ENCODE peak calls at places on chromosomes 7 and 10, in eight cellular contexts. R is right lobe of liver, F is NB4, J is heart left ventricle, D is A549, B is sigmoid colon, T is GM12878, X is uterus. A is an unnamed sample.

GRCh38 chr10:49534670-49535381 is 4.1 kb downstream of the ERCC6 start:
- DNase-seq in R (no peak), F (peak), J (no peak), D (no peak), B (no peak), T (peak), X (no peak), A (no peak)

GRCh38 chr7:77391230-77391629 is 24.9 kb downstream of the GSAP start:
- DNase-seq in R (no peak), F (no peak), J (no peak), D (no peak), B (no peak), T (peak), X (no peak), A (no peak)

GRCh38 chr7:71718563-71718962 is 586.6 kb downstream of the GALNT17 start:
- DNase-seq in R (no peak), F (no peak), J (no peak), D (no peak), B (no peak), T (no peak), X (no peak), A (no peak)

GRCh38 chr7:95545666-95546065 is 50.6 kb downstream of the PDK4 start:
- DNase-seq in R (no peak), F (no peak), J (no peak), D (no peak), B (no peak), T (no peak), X (no peak), A (no peak)

GRCh38 chr10:60661627-60662026 is 116.7 kb upstream of the CDK1 start:
- DNase-seq in R (no peak), F (no peak), J (no peak), D (peak), B (no peak), T (no peak), X (no peak), A (no peak)

GRCh38 chr7:38181111-38181510 is 3.1 kb downstream of the STARD3NL start:
- DNase-seq in R (no peak), F (no peak), J (no peak), D (no peak), B (no peak), T (no peak), X (no peak), A (no peak)

GRCh38 chr10:72344932-72345331 is 9.8 kb downstream of the DNAJB12 start:
- DNase-seq in R (peak), F (no peak), J (no peak), D (no peak), B (no peak), T (no peak), X (no peak), A (no peak)

GRCh38 chr10:105585753-105586152 is 944.7 kb downstream of the SORCS3 start:
- DNase-seq in R (no peak), F (no peak), J (no peak), D (peak), B (no peak), T (no peak), X (no peak), A (no peak)

GRCh38 chr10:15588635-15589081 is 131.1 kb downstream of the ITGA8 start:
- DNase-seq in R (no peak), F (no peak), J (no peak), D (no peak), B (no peak), T (no peak), X (no peak), A (no peak)

GRCh38 chr10:83648184-83648583 is 491.1 kb upstream of the GHITM start:
- DNase-seq in R (no peak), F (no peak), J (no peak), D (no peak), B (no peak), T (no peak), X (no peak), A (no peak)

GRCh38 chr7:126179916-126180315 is 1072.8 kb downstream of the GRM8 start:
- DNase-seq in R (no peak), F (no peak), J (no peak), D (no peak), B (no peak), T (no peak), X (no peak), A (no peak)

GRCh38 chr10:35216303-35216905 is 89.8 kb downstream of the CREM start:
- DNase-seq in R (peak), F (peak), J (no peak), D (no peak), B (peak), T (no peak), X (no peak), A (no peak)

GRCh38 chr10:112950714-112951348 is 784 bp downstream of the TCF7L2 start:
- DNase-seq in R (peak), F (peak), J (no peak), D (peak), B (peak), T (no peak), X (peak), A (no peak)

GRCh38 chr7:129843365-129843898 is 109.3 kb downstream of the UBE2H start:
- DNase-seq in R (no peak), F (no peak), J (no peak), D (no peak), B (no peak), T (no peak), X (no peak), A (no peak)

GRCh38 chr7:27709137-27710075 is 30.6 kb upstream of the TAX1BP1 start:
- DNase-seq in R (no peak), F (no peak), J (no peak), D (no peak), B (no peak), T (no peak), X (no peak), A (no peak)

GRCh38 chr10:48667960-48668541 is 16.6 kb upstream of the WDFY4 start:
- DNase-seq in R (no peak), F (peak), J (no peak), D (no peak), B (no peak), T (peak), X (no peak), A (no peak)

GRCh38 chr10:133009218-133009954 is 67.0 kb upstream of the CFAP46 start:
- DNase-seq in R (peak), F (no peak), J (peak), D (peak), B (peak), T (no peak), X (no peak), A (no peak)

GRCh38 chr10:15262036-15262713 is 93.7 kb upstream of the NMT2 start:
- DNase-seq in R (no peak), F (no peak), J (no peak), D (peak), B (peak), T (no peak), X (no peak), A (no peak)

GRCh38 chr10:106424076-106424475 is 740.4 kb downstream of the SORCS1 start:
- DNase-seq in R (no peak), F (no peak), J (no peak), D (peak), B (no peak), T (no peak), X (no peak), A (no peak)

DNA sequence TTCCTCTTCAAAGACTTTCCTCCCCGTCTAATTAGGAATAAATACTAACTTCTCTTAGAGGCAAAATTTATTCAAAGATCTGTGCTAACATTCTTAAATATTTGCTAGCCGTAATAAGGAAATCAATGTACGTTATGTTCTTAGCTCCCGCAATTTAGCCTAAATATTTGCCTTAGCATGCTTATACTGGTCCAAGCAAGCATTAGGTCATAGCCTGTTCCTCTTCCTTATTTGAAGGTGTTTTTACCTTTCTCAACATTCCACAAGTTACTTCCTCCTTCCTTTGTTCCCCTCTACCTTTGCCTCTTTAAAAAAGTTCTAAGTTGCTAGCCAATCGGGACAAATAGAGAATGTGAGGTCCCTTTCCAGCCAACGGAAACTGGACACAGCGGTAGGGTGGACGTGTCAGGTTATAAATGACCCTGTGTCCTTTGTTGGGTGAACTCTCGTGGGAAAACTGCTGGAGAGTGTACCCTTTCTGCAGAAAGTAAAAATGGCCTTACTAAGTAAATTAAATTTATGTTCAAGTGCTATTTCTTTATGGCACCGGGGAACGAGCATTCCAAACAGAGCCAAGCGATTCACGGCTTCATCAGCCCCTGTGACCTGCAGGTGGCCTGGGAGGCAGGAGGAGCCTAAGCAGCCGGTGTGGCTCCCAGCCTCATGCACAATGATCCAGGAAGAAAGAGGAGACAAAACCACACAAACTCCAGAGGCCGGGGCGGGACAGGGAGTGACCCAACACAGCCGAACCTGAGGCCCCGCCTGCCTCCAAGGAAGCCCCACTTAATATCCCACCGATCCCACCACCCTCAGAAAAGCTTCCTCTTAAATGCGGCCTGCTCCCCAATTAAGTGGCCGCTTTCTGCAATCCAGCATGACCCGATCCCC is 67.0 kb downstream of the ZRANB1 start:
- DNase-seq in R (no peak), F (no peak), J (peak), D (no peak), B (peak), T (no peak), X (no peak), A (no peak)
- TF ChIP-seq POLR2A in R (no peak), F (no peak), J (no peak), D (no peak), B (no peak), T (no peak), X (no peak), A (no peak)

GRCh38 chr7:33109758-33110238 is 594 bp upstream of the RP9 start:
- DNase-seq in R (no peak), F (peak), J (no peak), D (peak), B (no peak), T (no peak), X (no peak), A (no peak)
- TF ChIP-seq CTCF in R (no peak), F (no peak), J (no peak), D (no peak), B (no peak), T (no peak), X (no peak), A (no peak)

DNA sequence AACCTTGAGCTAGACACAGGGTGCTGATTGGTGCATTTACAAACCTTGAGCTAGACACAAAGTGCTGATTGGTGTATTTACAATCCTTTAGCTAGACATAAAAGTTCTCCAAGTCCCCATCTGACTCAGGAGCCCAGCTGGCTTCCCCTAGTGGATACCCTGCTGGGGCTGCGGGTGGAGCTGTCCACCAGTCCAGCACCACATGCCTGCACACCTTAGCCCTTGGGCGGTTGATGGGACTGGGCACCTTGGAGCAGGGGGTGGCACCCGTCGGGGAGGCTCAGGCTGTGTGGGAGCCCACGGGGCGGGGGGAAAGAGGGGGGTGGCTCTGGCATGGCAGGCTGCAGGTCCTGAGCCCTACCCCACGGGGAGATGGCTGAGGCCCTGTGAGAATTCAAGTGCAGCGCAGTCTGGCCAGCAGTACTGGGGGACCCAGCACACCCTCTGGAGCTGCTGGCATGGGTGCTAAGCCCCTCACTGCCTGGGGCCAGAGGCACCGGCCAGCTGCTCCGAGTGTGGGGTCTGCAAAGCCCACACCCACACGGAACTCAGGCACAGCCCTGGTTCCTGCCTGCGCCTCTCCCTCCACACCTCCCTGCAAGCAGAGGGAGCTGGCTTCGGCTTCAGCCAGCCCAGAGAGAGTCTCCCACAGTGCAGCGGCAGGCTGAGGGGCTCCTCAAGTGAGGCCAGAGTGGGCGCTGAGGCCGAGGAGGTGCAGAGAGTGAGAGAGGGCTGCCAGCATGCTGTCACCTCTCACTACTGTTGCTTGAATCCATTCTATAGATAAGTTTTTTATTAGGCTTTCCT is 369.8 kb upstream of the SMIM30 start:
- DNase-seq in R (no peak), F (no peak), J (peak), D (no peak), B (no peak), T (no peak), X (no peak), A (no peak)
- TF ChIP-seq POLR2A in R (no peak), F (no peak), J (no peak), D (no peak), B (no peak), T (no peak), X (no peak), A (no peak)

GRCh38 chr10:118712930-118713634 is 41.7 kb downstream of the CACUL1 start:
- DNase-seq in R (no peak), F (peak), J (no peak), D (no peak), B (no peak), T (no peak), X (no peak), A (no peak)
- TF ChIP-seq CTCF in R (no peak), F (peak), J (no peak), D (no peak), B (no peak), T (no peak), X (no peak), A (no peak)

GRCh38 chr7:131733604-131734003 is 177.2 kb upstream of the PODXL start:
- DNase-seq in R (no peak), F (no peak), J (no peak), D (no peak), B (no peak), T (no peak), X (no peak), A (no peak)
- TF ChIP-seq POLR2A in R (no peak), F (no peak), J (no peak), D (no peak), B (no peak), T (no peak), X (no peak), A (no peak)

DNA sequence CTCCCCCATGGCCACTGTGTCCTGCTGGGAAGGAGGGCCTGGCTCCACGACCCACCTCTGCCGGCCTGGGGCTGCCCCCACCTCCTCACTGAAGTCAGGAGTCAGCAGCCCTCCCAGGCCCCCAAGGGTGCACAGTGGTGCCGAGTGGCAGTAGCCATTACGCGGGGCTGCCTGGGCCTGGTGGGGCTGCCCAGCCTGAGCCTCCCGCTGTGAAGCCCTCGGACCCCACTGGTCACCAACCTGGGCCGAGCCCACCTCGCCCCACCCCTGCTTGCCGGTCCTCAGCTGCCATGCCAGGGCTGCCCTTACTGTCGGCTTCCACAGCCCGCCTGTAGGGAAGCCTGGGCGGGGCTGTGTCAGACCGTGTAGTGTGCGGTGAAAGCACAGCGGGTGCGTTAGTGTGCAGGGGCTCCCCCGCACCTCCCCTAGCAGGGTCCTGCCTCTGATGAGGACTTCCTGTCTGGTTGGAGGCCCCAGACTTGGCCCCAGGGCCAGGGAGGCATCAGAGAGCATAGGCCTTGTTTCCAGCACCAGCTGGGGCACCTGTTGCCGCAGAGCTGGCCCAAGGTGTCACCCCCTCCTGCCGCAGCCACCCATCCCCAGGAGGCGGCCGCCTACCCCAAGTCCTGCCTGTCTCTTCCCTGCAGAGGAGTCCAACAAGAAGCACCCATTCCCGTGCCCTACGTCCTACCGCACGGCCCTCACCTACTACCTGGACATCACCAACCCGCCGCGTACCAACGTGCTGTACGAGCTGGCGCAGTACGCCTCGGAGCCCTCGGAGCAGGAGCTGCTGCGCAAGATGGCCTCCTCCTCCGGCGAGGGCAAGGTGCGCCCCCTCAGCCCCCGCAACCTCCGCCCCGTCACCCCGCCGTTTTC is 10.0 kb downstream of the TMEM120A start:
- DNase-seq in R (no peak), F (no peak), J (no peak), D (no peak), B (no peak), T (no peak), X (no peak), A (no peak)
- TF ChIP-seq CTCF in R (no peak), F (no peak), J (no peak), D (no peak), B (no peak), T (no peak), X (no peak), A (no peak)

DNA sequence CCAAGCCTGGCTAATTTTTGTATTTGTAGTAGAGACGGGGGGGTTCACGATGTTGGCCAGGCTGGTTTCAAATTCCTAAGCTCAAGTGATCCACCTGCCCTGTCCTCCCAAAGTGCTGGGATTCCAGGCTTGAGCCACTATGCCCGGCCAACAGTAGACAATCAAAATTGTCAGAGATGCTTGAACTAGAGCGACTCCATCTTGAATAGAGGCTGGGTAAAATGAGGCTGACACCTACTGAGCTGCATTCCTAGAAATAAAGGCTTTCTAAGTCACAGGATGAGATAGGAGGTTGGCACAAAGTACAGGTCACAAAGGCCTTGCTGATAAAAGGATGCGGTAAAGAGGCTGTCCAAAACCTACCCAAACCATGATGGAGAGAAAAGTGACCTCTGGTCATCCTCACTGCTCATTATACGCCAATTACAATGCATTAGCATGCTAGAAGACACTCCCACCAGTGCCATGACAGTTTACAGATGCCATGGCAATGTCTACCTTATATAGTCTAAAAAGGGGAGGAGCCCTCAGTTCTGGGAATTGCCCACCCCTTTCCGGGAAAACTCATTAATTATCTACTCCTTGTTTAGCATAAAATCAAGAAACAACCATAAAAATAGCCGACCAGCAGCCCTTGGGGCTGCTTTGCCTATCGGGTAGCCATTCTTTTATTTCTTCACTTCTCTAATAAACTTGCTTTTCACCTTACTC is 134.5 kb downstream of the BAMBI start:
- DNase-seq in R (no peak), F (no peak), J (no peak), D (no peak), B (no peak), T (no peak), X (no peak), A (no peak)
- TF ChIP-seq POLR2A in R (no peak), F (no peak), J (no peak), D (no peak), B (no peak), T (no peak), X (no peak), A (no peak)

DNA sequence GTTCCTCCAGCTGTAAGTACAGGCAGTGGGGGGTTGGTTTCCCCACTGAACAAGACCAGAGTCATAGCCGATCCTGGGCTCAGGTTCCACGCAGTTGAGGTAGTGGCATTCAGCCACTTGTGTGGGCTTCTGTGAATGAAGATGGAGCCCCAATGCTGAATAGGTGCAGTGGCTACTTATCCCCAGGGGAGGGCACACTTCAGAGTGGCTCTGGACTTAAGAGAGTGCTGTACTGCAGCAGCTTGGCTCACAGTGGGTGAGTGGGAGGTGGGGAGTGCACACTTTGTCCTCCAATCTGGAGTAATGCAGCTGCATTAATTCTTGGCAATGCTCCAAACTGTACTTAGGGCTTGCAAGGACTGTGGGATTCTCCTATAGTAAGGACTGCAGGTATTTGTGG is 81.9 kb downstream of the BUB3 start:
- DNase-seq in R (no peak), F (peak), J (no peak), D (no peak), B (no peak), T (no peak), X (no peak), A (no peak)
- TF ChIP-seq CTCF in R (no peak), F (peak), J (no peak), D (no peak), B (no peak), T (no peak), X (no peak), A (no peak)

GRCh38 chr7:26188291-26188999 is 12.1 kb downstream of the HNRNPA2B1 start:
- DNase-seq in R (no peak), F (peak), J (no peak), D (no peak), B (no peak), T (no peak), X (no peak), A (no peak)
- TF ChIP-seq POLR2A in R (no peak), F (peak), J (no peak), D (no peak), B (no peak), T (peak), X (no peak), A (no peak)

GRCh38 chr10:43075612-43076003 is 1.3 kb upstream of the RET start:
- DNase-seq in R (no peak), F (peak), J (peak), D (peak), B (no peak), T (no peak), X (no peak), A (no peak)
- TF ChIP-seq CTCF in R (peak), F (peak), J (no peak), D (peak), B (no peak), T (no peak), X (no peak), A (no peak)